ENCODE peak calls at places on chromosome 22, in six cellular contexts. One of them, this sample, is unnamed.

GRCh38 chr22:45885171-45885840 is 91.7 kb downstream of the WNT7B start:
- DNase-seq in thyroid gland: no peak
- DNase-seq in DND-41: no peak
- DNase-seq in iris pigment epithelial cell: no peak
- DNase-seq in endothelial cell: no peak
- DNase-seq in adrenal gland: no peak
- DNase-seq in this sample: no peak

GRCh38 chr22:50439314-50440250 is 35.3 kb downstream of the SBF1 start:
- DNase-seq in endothelial cell: no peak
- DNase-seq in thyroid gland: no peak
- DNase-seq in DND-41: no peak
- DNase-seq in adrenal gland: peak
- DNase-seq in iris pigment epithelial cell: no peak
- DNase-seq in this sample: no peak

GRCh38 chr22:47042861-47043496 is 280.5 kb downstream of the TBC1D22A start:
- DNase-seq in endothelial cell: no peak
- DNase-seq in thyroid gland: no peak
- DNase-seq in iris pigment epithelial cell: no peak
- DNase-seq in adrenal gland: no peak
- DNase-seq in DND-41: no peak
- DNase-seq in this sample: no peak

GRCh38 chr22:47196881-47197701 is 434.6 kb downstream of the TBC1D22A start:
- DNase-seq in adrenal gland: no peak
- DNase-seq in DND-41: no peak
- DNase-seq in thyroid gland: no peak
- DNase-seq in iris pigment epithelial cell: no peak
- DNase-seq in endothelial cell: no peak
- DNase-seq in this sample: no peak

GRCh38 chr22:29187831-29188230 is 17.9 kb upstream of the EMID1 start:
- DNase-seq in DND-41: no peak
- DNase-seq in endothelial cell: no peak
- DNase-seq in thyroid gland: no peak
- DNase-seq in adrenal gland: no peak
- DNase-seq in iris pigment epithelial cell: no peak
- DNase-seq in this sample: no peak

GRCh38 chr22:26573026-26573662 is 16.8 kb downstream of the TPST2 start:
- DNase-seq in iris pigment epithelial cell: no peak
- DNase-seq in thyroid gland: no peak
- DNase-seq in endothelial cell: no peak
- DNase-seq in DND-41: no peak
- DNase-seq in adrenal gland: peak
- DNase-seq in this sample: no peak

GRCh38 chr22:35835998-35836691 is 118.5 kb downstream of the APOL5 start:
- DNase-seq in adrenal gland: peak
- DNase-seq in iris pigment epithelial cell: peak
- DNase-seq in DND-41: no peak
- DNase-seq in endothelial cell: no peak
- DNase-seq in thyroid gland: peak
- DNase-seq in this sample: peak

GRCh38 chr22:20523118-20523983 is 15.9 kb downstream of the MED15 start:
- DNase-seq in iris pigment epithelial cell: peak
- DNase-seq in DND-41: peak
- DNase-seq in thyroid gland: peak
- DNase-seq in endothelial cell: no peak
- DNase-seq in adrenal gland: no peak
- DNase-seq in this sample: no peak

GRCh38 chr22:16936625-16937024 is 71.4 kb downstream of the GAB4 start:
- DNase-seq in thyroid gland: no peak
- DNase-seq in adrenal gland: no peak
- DNase-seq in endothelial cell: no peak
- DNase-seq in DND-41: no peak
- DNase-seq in iris pigment epithelial cell: no peak
- DNase-seq in this sample: no peak

GRCh38 chr22:37740455-37741311 is 43.8 kb downstream of the TRIOBP start:
- DNase-seq in iris pigment epithelial cell: no peak
- DNase-seq in adrenal gland: no peak
- DNase-seq in thyroid gland: no peak
- DNase-seq in endothelial cell: no peak
- DNase-seq in DND-41: no peak
- DNase-seq in this sample: no peak

GRCh38 chr22:36136988-36137387 is 23.6 kb downstream of the APOL3 start:
- DNase-seq in endothelial cell: no peak
- DNase-seq in thyroid gland: no peak
- DNase-seq in adrenal gland: no peak
- DNase-seq in DND-41: no peak
- DNase-seq in iris pigment epithelial cell: peak
- DNase-seq in this sample: no peak

GRCh38 chr22:44994399-44995281 is 15.2 kb downstream of the PHF21B start:
- DNase-seq in iris pigment epithelial cell: no peak
- DNase-seq in adrenal gland: no peak
- DNase-seq in DND-41: no peak
- DNase-seq in endothelial cell: no peak
- DNase-seq in thyroid gland: no peak
- DNase-seq in this sample: peak

GRCh38 chr22:49566693-49567092 is 261.0 kb downstream of the BRD1 start:
- DNase-seq in adrenal gland: no peak
- DNase-seq in endothelial cell: no peak
- DNase-seq in DND-41: no peak
- DNase-seq in iris pigment epithelial cell: no peak
- DNase-seq in thyroid gland: no peak
- DNase-seq in this sample: no peak

GRCh38 chr22:37563153-37564081 is 3.1 kb downstream of the CDC42EP1 start:
- DNase-seq in thyroid gland: peak
- DNase-seq in DND-41: no peak
- DNase-seq in iris pigment epithelial cell: peak
- DNase-seq in adrenal gland: peak
- DNase-seq in endothelial cell: no peak
- DNase-seq in this sample: no peak

GRCh38 chr22:32737811-32738210 is 63.7 kb upstream of the TIMP3 start:
- DNase-seq in iris pigment epithelial cell: no peak
- DNase-seq in DND-41: no peak
- DNase-seq in thyroid gland: no peak
- DNase-seq in adrenal gland: no peak
- DNase-seq in endothelial cell: no peak
- DNase-seq in this sample: no peak

GRCh38 chr22:40487663-40488249 is 117.4 kb downstream of the SGSM3 start:
- DNase-seq in thyroid gland: no peak
- DNase-seq in endothelial cell: no peak
- DNase-seq in iris pigment epithelial cell: peak
- DNase-seq in DND-41: no peak
- DNase-seq in adrenal gland: no peak
- DNase-seq in this sample: no peak

GRCh38 chr22:50317674-50318073 is 9.1 kb downstream of the DENND6B start:
- DNase-seq in thyroid gland: no peak
- DNase-seq in DND-41: no peak
- DNase-seq in adrenal gland: no peak
- DNase-seq in iris pigment epithelial cell: no peak
- DNase-seq in endothelial cell: no peak
- DNase-seq in this sample: no peak

GRCh38 chr22:46710842-46711241 is 27.2 kb downstream of the CERK start:
- DNase-seq in iris pigment epithelial cell: no peak
- DNase-seq in thyroid gland: no peak
- DNase-seq in DND-41: no peak
- DNase-seq in adrenal gland: no peak
- DNase-seq in endothelial cell: no peak
- DNase-seq in this sample: no peak

GRCh38 chr22:28710112-28710888 is 30.7 kb upstream of the TTC28 start:
- DNase-seq in endothelial cell: no peak
- DNase-seq in iris pigment epithelial cell: peak
- DNase-seq in thyroid gland: no peak
- DNase-seq in adrenal gland: no peak
- DNase-seq in DND-41: no peak
- DNase-seq in this sample: no peak

GRCh38 chr22:42381152-42381551 is 51.1 kb downstream of the NFAM1 start:
- DNase-seq in endothelial cell: no peak
- DNase-seq in iris pigment epithelial cell: no peak
- DNase-seq in adrenal gland: no peak
- DNase-seq in DND-41: no peak
- DNase-seq in thyroid gland: no peak
- DNase-seq in this sample: no peak

GRCh38 chr22:36116127-36116526 is 44.4 kb downstream of the APOL3 start:
- DNase-seq in iris pigment epithelial cell: no peak
- DNase-seq in endothelial cell: no peak
- DNase-seq in adrenal gland: no peak
- DNase-seq in thyroid gland: no peak
- DNase-seq in DND-41: no peak
- DNase-seq in this sample: no peak

GRCh38 chr22:32050678-32051515 is 7.8 kb downstream of the SLC5A1 start:
- DNase-seq in thyroid gland: peak
- DNase-seq in endothelial cell: no peak
- DNase-seq in DND-41: peak
- DNase-seq in iris pigment epithelial cell: peak
- DNase-seq in adrenal gland: peak
- DNase-seq in this sample: peak

GRCh38 chr22:35987994-35988393 is 40.6 kb downstream of the RBFOX2 start:
- DNase-seq in adrenal gland: no peak
- DNase-seq in thyroid gland: no peak
- DNase-seq in DND-41: no peak
- DNase-seq in iris pigment epithelial cell: no peak
- DNase-seq in endothelial cell: no peak
- DNase-seq in this sample: no peak